ENCODE peak calls at places on chromosomes 7 and 10, in seven cellular contexts. K is dorsolateral prefrontal cortex, P is endothelial cell, X is GM13976, U is cardiac muscle cell, W is Panc1, M is prostate gland. E is an unnamed sample.

GRCh38 chr10:73840056-73840402 is 28.6 kb upstream of the NDST2 start:
- DNase-seq in K (no peak), P (no peak), X (no peak), U (no peak), W (no peak), M (no peak), E (no peak)

GRCh38 chr7:99669782-99670181 is 10.0 kb downstream of the CYP3A5 start:
- DNase-seq in K (no peak), P (no peak), X (no peak), U (no peak), W (no peak), M (no peak), E (no peak)

GRCh38 chr10:97466755-97467154 is 20.8 kb downstream of the ZDHHC16 start:
- DNase-seq in K (no peak), P (no peak), X (no peak), U (no peak), W (no peak), M (no peak), E (no peak)

GRCh38 chr7:66921918-66922486 is 977 bp downstream of the TMEM248 start:
- DNase-seq in K (no peak), P (no peak), X (peak; percentile 46), U (peak; percentile 4), W (no peak), M (no peak), E (no peak)

GRCh38 chr7:117272360-117272759 is 50.5 kb downstream of the WNT2 start:
- DNase-seq in K (no peak), P (no peak), X (no peak), U (no peak), W (no peak), M (no peak), E (no peak)

GRCh38 chr7:73397936-73398335 is 35.6 kb upstream of the FZD9 start:
- DNase-seq in K (no peak), P (no peak), X (no peak), U (peak; percentile 20), W (no peak), M (no peak), E (no peak)

GRCh38 chr7:42161723-42162122 is 75.3 kb downstream of the GLI3 start:
- DNase-seq in K (no peak), P (no peak), X (no peak), U (no peak), W (no peak), M (no peak), E (no peak)

GRCh38 chr10:88108115-88108610 is 244.7 kb downstream of the PTEN start:
- DNase-seq in K (no peak), P (no peak), X (no peak), U (no peak), W (no peak), M (no peak), E (no peak)

GRCh38 chr7:154857240-154857639 is 145.7 kb downstream of the PAXIP1 start:
- DNase-seq in K (no peak), P (no peak), X (no peak), U (no peak), W (no peak), M (no peak), E (no peak)

GRCh38 chr10:85851300-85851699 is 515.3 kb downstream of the GRID1 start:
- DNase-seq in K (no peak), P (no peak), X (no peak), U (no peak), W (no peak), M (no peak), E (no peak)

GRCh38 chr7:108181073-108181985 is 51.2 kb upstream of the LAMB4 start:
- DNase-seq in K (no peak), P (no peak), X (peak; percentile 35), U (peak; percentile 51), W (peak; percentile 67), M (no peak), E (no peak)

GRCh38 chr7:98284335-98285036 is 3.0 kb downstream of the BRI3 start:
- DNase-seq in K (no peak), P (peak; percentile 57), X (no peak), U (no peak), W (no peak), M (peak; percentile 77), E (peak; percentile 93)

GRCh38 chr7:150949971-150950491 is 28.1 kb downstream of the KCNH2 start:
- DNase-seq in K (peak; percentile 9), P (no peak), X (no peak), U (no peak), W (no peak), M (no peak), E (no peak)

GRCh38 chr7:150952331-150953050 is 25.6 kb downstream of the KCNH2 start:
- DNase-seq in K (no peak), P (no peak), X (no peak), U (no peak), W (no peak), M (no peak), E (no peak)

GRCh38 chr7:150951181-150951520 is 27.0 kb downstream of the KCNH2 start:
- DNase-seq in K (peak; percentile 27), P (no peak), X (no peak), U (no peak), W (no peak), M (no peak), E (no peak)

GRCh38 chr7:150950496-150951180 is 27.5 kb downstream of the KCNH2 start:
- DNase-seq in K (peak; percentile 20), P (no peak), X (no peak), U (no peak), W (no peak), M (no peak), E (no peak)

GRCh38 chr7:150951521-150951920 is 26.6 kb downstream of the KCNH2 start:
- DNase-seq in K (no peak), P (no peak), X (no peak), U (no peak), W (no peak), M (no peak), E (no peak)
- TF ChIP-seq CTCF in K (no peak), P (no peak), X (no peak), U (no peak), W (no peak), M (no peak), E (no peak)

GRCh38 chr7:130273863-130274262 is 7.2 kb downstream of the CPA2 start:
- DNase-seq in K (no peak), P (peak; percentile 10), X (no peak), U (peak; percentile 11), W (no peak), M (no peak), E (no peak)
- TF ChIP-seq CTCF in K (no peak), P (no peak), X (no peak), U (peak; percentile 14), W (no peak), M (no peak), E (no peak)

GRCh38 chr10:33126742-33127141 is 168.7 kb upstream of the ITGB1 start:
- DNase-seq in K (no peak), P (no peak), X (no peak), U (no peak), W (no peak), M (no peak), E (no peak)

GRCh38 chr10:33126118-33126517 is 168.1 kb upstream of the ITGB1 start:
- DNase-seq in K (no peak), P (no peak), X (no peak), U (no peak), W (no peak), M (peak; percentile 13), E (no peak)

GRCh38 chr10:33127622-33128021 is 169.6 kb upstream of the ITGB1 start:
- DNase-seq in K (no peak), P (no peak), X (no peak), U (no peak), W (no peak), M (no peak), E (no peak)

GRCh38 chr10:33129987-33130386 is 172.0 kb upstream of the ITGB1 start:
- DNase-seq in K (no peak), P (no peak), X (no peak), U (no peak), W (no peak), M (no peak), E (no peak)

DNA sequence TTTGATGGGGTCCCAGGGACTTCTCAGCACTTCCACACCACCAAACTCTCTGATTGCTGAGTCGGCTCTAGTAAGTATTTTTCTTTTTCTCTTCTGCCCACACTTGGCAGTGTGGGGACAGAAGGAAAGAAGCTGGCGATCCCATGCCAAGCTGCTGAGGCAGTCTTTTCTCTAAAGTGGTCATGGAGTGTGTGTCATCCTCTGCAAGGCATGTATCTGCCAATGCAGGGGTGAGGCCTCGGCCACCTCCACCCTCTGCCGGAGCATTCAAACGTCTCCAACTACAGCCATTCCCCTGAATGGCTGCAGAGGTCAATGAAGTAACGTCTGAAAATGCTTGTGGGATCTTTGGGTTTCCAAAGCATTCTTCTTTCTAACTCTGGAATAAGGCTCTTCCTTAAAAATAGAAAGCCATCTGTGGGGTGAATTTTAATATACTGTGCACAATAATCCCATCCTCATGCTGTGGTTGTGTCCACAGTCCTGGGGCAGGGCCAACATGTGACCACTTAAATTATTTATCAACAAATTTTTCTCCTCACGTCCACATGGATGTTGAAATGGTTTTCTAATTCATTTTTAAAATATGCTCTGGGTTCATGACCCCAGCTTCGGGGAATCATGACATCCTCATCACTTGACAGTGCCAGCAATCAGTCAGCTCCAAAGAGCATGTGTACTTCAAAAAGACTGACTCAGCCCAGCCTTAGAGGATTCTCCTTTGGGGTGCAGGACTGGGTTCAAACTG is 171.3 kb upstream of the ITGB1 start:
- DNase-seq in K (peak; percentile 47), P (no peak), X (no peak), U (no peak), W (no peak), M (no peak), E (no peak)
- TF ChIP-seq CTCF in K (no peak), P (no peak), X (no peak), U (peak; percentile 28), W (no peak), M (no peak), E (no peak)

DNA sequence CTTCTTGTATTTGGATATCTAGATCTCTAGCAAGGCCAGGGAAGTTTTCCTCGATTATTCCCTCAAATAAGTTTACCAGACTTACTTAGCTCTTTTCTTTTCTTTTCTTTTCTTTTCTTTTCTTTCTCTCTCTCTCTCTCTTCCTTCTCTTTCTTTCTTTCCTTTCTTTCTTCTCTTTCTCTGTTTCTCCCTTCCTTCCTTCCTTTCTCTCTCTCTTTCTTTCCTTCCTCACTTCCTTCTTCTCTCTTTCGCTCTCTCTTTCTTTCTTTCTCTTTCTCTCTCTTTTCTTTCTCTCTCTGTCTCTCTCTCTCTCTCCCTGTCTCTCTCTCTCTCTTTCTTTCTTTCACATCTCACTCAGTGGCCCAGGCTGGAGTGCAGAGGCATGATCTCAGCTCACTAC is 37.0 kb downstream of the UPP1 start:
- DNase-seq in K (no peak), P (no peak), X (no peak), U (no peak), W (no peak), M (no peak), E (no peak)
- TF ChIP-seq CTCF in K (no peak), P (no peak), X (no peak), U (no peak), W (no peak), M (no peak), E (no peak)

DNA sequence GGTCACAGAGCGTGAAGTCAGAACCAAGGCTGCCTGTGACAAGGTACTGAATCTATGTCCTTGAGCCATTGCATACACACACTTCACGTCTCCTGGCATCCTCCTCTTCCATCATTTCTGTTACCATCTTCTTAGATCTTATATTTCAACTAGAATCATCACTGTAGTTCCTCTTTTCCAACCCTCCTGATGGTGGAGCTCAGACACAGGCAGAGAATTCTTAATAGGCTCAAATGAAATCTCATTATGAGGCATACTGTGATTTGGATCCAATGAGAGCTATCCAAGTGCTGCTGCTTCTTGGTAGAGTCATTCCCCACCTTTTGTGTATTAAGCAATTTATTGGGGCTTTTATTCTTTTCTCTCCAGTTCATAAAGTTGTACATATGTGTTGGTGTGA is 113.2 kb downstream of the CALCR start:
- DNase-seq in K (no peak), P (no peak), X (no peak), U (no peak), W (no peak), M (no peak), E (no peak)
- TF ChIP-seq CTCF in K (peak; percentile 32), P (no peak), X (no peak), U (no peak), W (no peak), M (no peak), E (no peak)

E was measured in coronary artery.